ENCODE peak calls at places on chromosomes 4 and X, in four cellular contexts. Y is gastrocnemius medialis, E is sigmoid colon, I is HCT116. J is an unnamed sample.

GRCh38 chrX:121579016-121579760 is 531.8 kb downstream of the GLUD2 start:
- DNase-seq in Y (no peak), E (no peak), I (peak; percentile 15), J (peak; percentile 25)

GRCh38 chrX:102976793-102977495 is 39.9 kb downstream of the RAB40AL start:
- DNase-seq in Y (no peak), E (no peak), I (peak; percentile 18), J (no peak)

GRCh38 chr4:68129793-68130192 is at the start of gene TMPRSS11F:
- DNase-seq in Y (no peak), E (no peak), I (peak; percentile 34), J (peak; percentile 75)

GRCh38 chr4:95050980-95051688 is 293.4 kb downstream of the BMPR1B start:
- DNase-seq in Y (peak; percentile 30), E (no peak), I (no peak), J (no peak)

GRCh38 chr4:182231080-182231479 is 12.1 kb upstream of the TENM3 start:
- DNase-seq in Y (no peak), E (no peak), I (no peak), J (no peak)

GRCh38 chr4:20254517-20255250 is 3.0 kb downstream of the SLIT2 start:
- DNase-seq in Y (no peak), E (peak; percentile 71), I (no peak), J (no peak)

GRCh38 chrX:8284131-8284530 is 113.1 kb upstream of the VCX2 start:
- DNase-seq in Y (no peak), E (no peak), I (no peak), J (no peak)

GRCh38 chr4:8451440-8452182 is 11.0 kb downstream of the TRMT44 start:
- DNase-seq in Y (no peak), E (no peak), I (no peak), J (no peak)

GRCh38 chr4:148007303-148007702 is 275.4 kb downstream of the ARHGAP10 start:
- DNase-seq in Y (peak; percentile 83), E (peak; percentile 76), I (peak; percentile 72), J (peak; percentile 4)

GRCh38 chr4:117983541-117984451 is 50.5 kb upstream of the NDST3 start:
- DNase-seq in Y (no peak), E (no peak), I (no peak), J (no peak)

GRCh38 chrX:16963216-16963615 is 16.8 kb downstream of the REPS2 start:
- DNase-seq in Y (no peak), E (no peak), I (no peak), J (no peak)
- TF ChIP-seq POLR2A in Y (no peak), E (no peak), I (no peak), J (no peak)

DNA sequence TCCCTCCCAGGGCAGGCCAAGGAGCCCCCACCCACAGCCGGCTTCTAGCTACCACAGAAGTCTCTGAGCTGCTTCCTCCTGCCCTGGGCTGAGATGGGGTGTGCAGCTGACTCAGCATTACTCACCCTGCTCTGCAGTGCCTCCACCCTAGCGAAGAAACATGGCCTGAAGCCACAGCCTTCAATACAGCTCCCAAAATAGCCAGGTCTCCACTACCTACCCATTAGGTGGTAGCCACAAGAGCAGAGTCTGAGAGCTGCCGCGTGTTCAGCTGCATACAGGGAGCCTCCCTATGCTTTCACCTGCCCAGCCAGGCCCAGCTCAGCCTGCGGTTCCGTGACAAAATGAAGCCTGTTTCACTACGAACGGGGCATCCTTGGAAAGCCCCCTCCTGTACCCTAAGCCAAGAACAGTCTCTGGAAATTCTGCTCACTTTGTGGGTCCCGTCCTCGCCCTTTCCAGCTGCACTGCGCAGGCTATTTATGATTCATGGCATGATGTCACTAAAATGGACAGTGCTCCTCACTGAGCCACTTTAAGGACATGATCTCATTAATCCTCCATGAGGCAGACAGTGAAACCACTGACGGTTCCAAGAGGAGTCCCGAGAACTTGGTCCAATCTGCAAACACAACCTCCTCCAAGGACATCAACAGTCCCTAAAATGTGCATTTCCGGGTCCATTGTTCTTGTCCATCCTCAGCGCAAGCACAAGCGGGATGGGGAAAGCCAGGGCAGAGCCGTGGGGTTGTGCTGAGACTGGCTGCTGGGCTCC is 20.2 kb downstream of the WDR1 start:
- DNase-seq in Y (peak; percentile 62), E (peak; percentile 83), I (peak; percentile 76), J (peak; percentile 84)
- TF ChIP-seq POLR2A in Y (peak; percentile 58), E (no peak), I (no peak), J (no peak)

DNA sequence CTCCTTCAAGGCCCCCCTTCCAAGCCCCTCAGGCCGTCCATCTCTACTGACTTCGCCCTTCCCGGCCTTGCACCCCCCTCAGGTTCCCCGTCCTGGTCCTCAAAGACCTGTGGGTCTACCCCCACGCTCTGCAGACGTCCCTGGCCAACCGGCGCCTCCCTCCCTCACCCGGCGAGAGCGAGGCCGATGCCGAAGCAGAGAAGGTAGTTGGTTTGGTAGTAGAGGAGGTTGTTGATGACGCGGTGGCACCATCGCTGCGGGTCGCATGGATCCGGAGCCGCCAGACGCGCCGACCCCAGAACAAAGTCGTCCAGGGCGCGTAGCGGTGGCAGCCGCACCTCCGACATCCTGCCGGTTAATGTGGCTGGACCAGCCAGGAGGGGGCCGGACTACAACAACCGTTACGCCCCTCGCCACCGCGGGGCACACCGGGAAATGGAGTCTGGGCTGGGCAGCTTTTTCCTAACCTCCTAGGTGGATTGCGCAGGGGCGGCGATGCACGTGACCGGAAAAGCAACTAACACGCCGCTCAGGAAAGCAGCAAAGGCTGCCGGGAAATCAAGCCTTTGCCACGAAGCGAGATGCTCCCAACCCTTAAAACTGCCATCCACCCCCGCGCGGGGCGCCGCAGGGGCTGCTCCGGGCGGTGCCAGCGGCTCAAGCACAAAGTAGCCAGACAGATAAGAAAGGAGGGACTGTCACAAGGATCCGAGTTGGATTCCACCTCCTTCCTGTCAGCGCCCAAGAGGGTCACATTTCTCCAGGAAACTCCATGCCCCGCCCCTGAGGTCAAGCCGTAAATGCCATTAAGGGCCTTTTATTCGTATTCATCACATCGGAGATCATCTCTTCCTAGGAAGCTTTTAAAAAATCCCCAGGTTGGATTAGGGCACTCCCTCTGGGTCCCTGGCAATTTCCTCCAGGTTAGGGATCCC is at the start of gene PRAF2:
- DNase-seq in Y (peak; percentile 86), E (peak; percentile 97), I (peak; percentile 66), J (peak; percentile 90)
- TF ChIP-seq POLR2A in Y (peak; percentile 48), E (no peak), I (peak; percentile 29), J (peak; percentile 79)

DNA sequence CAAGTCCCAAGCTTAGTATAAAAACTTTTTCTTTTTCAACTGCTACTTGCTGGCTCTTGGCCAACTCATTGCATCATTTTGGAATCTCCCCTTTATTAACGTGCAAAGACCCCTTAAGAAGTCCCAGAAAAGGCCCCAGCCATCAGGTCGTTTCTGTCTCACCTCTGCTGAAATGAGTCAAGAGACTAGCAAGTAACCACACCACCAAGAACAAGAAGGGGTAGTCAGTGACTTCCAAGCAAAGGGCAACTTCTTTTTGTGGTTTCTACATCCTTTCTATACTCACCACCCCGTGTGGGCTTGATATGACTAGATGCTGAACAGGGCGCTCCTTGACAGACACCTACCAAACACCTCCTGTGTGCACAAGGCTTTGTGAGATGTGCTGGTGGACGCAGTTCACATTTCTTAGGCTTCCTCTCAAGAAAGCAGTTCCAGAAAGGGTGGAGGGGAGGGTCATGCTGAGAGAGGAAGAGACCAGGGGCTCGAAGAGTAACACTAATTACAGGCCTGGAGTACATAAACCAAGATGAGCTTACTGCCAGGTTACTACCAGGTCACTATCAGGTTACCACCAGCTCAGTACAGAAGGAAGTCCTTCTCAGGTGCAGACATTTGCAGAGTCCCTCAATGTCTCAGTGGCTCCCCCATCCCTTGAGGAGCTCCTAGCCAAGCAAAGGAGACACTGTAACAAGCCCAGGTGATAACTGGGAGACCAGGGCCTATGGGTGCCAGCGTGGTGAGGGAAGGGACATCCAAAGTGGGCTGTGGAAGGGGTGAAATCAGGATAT is 19.3 kb downstream of the JAKMIP1 start:
- DNase-seq in Y (no peak), E (no peak), I (no peak), J (no peak)
- TF ChIP-seq POLR2A in Y (no peak), E (no peak), I (no peak), J (no peak)

GRCh38 chr4:153485374-153485773 is 19.2 kb downstream of the TMEM131L start:
- DNase-seq in Y (no peak), E (no peak), I (no peak), J (no peak)

GRCh38 chr4:153485860-153486259 is 19.7 kb downstream of the TMEM131L start:
- DNase-seq in Y (no peak), E (no peak), I (no peak), J (no peak)

GRCh38 chr4:153488719-153489384 is 22.7 kb downstream of the TMEM131L start:
- DNase-seq in Y (no peak), E (no peak), I (no peak), J (peak; percentile 43)

GRCh38 chr4:153488006-153488718 is 22.0 kb downstream of the TMEM131L start:
- DNase-seq in Y (no peak), E (no peak), I (no peak), J (peak; percentile 34)

DNA sequence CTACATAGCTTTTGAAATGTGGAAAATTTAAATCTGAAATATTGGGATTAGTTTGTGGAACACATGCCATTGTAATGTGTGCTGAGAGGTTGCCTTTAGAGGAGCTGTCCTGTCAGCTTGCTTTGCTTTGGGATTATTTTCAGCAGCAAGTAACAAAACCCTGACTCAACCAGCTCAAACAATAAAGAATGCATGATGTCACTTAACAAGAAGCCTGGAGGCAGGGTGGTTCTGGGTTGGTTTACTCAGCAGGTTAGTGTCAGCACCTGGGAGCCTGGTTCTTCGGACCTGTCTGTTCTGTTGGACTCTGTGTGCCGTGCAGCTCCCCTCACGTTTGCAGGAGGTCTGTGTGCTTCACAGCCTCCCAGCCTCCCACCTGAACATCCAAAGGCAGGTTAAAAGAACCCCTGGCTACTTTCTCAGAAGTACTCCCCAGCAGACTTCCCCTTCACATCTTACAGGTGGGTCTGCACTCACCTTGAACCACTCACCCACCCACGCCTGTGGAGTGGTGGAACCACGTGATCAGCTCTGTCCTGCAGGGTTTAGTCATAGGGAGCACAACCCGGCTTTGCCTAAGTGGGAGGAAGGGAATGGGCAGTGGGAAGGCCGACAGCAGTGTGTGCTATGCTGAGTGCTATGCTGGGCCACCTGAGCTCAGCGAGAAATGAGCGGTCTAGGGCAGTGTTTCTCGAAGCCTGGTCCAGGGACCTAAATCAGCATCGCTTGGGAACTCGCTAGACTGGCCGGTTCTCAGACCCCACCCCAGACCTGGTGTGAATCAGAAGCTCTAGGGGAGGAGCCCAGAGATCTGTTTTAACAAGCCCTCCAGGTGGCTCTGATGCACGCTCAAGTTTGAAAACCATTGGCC is 20.4 kb downstream of the TMEM131L start:
- DNase-seq in Y (no peak), E (no peak), I (peak; percentile 74), J (no peak)
- TF ChIP-seq POLR2A in Y (no peak), E (no peak), I (no peak), J (no peak)

GRCh38 chrX:45801554-45801953 is 600.9 kb upstream of the DIPK2B start:
- DNase-seq in Y (no peak), E (no peak), I (no peak), J (peak; percentile 7)

GRCh38 chrX:45807572-45808425 is 607.1 kb upstream of the DIPK2B start:
- DNase-seq in Y (no peak), E (no peak), I (no peak), J (no peak)

GRCh38 chrX:45799576-45799975 is 598.9 kb upstream of the DIPK2B start:
- DNase-seq in Y (no peak), E (no peak), I (no peak), J (no peak)

GRCh38 chrX:45806410-45807121 is 605.9 kb upstream of the DIPK2B start:
- DNase-seq in Y (no peak), E (no peak), I (no peak), J (no peak)

DNA sequence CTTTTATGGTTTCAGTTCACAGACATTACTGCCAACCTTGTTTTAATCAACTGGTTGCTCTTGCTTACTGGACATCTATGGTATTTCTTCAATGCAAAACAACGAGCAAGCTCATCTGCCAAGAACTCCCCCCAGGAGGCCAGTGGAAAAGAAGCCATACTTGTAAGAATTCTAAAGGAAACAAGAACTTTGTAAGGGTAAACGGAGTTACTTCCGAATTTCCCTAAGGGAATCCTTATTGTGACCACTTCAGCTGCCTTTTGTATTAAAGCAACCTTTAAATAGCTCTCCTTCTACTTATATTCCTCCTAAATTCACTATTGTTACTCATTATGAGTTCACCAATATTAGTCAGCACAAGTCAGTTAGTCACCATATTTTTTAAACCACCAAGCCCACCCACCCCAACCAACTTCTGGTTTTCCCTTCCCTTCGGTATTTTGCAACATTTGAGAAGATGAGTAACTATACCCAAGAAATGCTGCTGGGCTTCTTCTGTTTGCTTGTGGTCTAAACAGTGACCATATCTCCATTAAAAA is 602.8 kb upstream of the DIPK2B start:
- DNase-seq in Y (no peak), E (no peak), I (peak; percentile 73), J (no peak)
- TF ChIP-seq POLR2A in Y (no peak), E (no peak), I (no peak), J (no peak)

J was measured in erythroblast.